ENCODE peak calls at places on chromosomes 2 and 18, in four cellular contexts. C is IMR-90, Y is mesendoderm, A is H1. Q is an unnamed sample.
A peak's percentile ranks its signal among the peaks of the same experiment; 100 is the strongest.

GRCh38 chr2:164542584-164543021 is 78.7 kb downstream of the GRB14 start:
- DNase-seq in C (peak; percentile 15), Y (no peak), A (no peak), Q (no peak)

GRCh38 chr18:52160652-52161051 is 179.3 kb upstream of the DCC start:
- DNase-seq in Y (peak; percentile 97), A (peak; percentile 15), C (no peak), Q (peak; percentile 69)

GRCh38 chr2:41912766-41913165 is 135.1 kb upstream of the PKDCC start:
- DNase-seq in Y (no peak), C (no peak), A (no peak), Q (no peak)

GRCh38 chr2:6452702-6453481 is 412.8 kb downstream of the CMPK2 start:
- DNase-seq in C (peak; percentile 12), A (peak; percentile 5), Y (peak; percentile 81), Q (peak; percentile 49)

GRCh38 chr18:48723837-48724236 is 185.0 kb downstream of the CTIF start:
- DNase-seq in Y (no peak), A (no peak), C (no peak), Q (no peak)

GRCh38 chr2:89848763-89849162 is 1157.3 kb downstream of the RPIA start:
- DNase-seq in A (no peak), Y (no peak), C (no peak), Q (no peak)

GRCh38 chr2:184927040-184927439 is 328.7 kb downstream of the ZNF804A start:
- DNase-seq in C (no peak), A (no peak), Y (no peak), Q (no peak)

GRCh38 chr2:190344275-190344827 is 962 bp downstream of the INPP1 start:
- DNase-seq in A (no peak), Y (peak; percentile 78), C (no peak), Q (no peak)

GRCh38 chr2:62461707-62462106 is 44.3 kb downstream of the TMEM17 start:
- DNase-seq in Y (no peak), A (no peak), C (peak; percentile 70), Q (no peak)

GRCh38 chr2:23380562-23381065 is 4.4 kb upstream of the KLHL29 start:
- DNase-seq in A (no peak), C (peak; percentile 17), Y (peak; percentile 42), Q (no peak)

GRCh38 chr2:69964353-69964831 is 3.0 kb upstream of the ASPRV1 start:
- DNase-seq in Y (no peak), C (no peak), A (no peak), Q (no peak)

GRCh38 chr2:62287895-62288589 is 92.1 kb downstream of the B3GNT2 start:
- DNase-seq in Y (no peak), A (no peak), C (no peak), Q (no peak)

GRCh38 chr18:58669731-58670379 is 1.4 kb upstream of the MALT1 start:
- DNase-seq in Y (no peak), C (peak; percentile 68), A (no peak), Q (no peak)

GRCh38 chr2:38065502-38066135 is 10.3 kb downstream of the CYP1B1 start:
- DNase-seq in C (no peak), A (no peak), Y (no peak), Q (no peak)

GRCh38 chr2:118845005-118845842 is 2.2 kb downstream of the EN1 start:
- DNase-seq in Y (peak; percentile 45), A (no peak), C (no peak), Q (peak; percentile 42)

GRCh38 chr2:172048195-172048995 is 36.9 kb upstream of the DLX1 start:
- DNase-seq in Y (no peak), A (no peak), C (no peak), Q (no peak)

GRCh38 chr2:231222318-231223000 is 24.0 kb downstream of the ARMC9 start:
- DNase-seq in A (no peak), Y (no peak), C (peak; percentile 88), Q (no peak)

GRCh38 chr2:41967426-41968181 is 80.2 kb upstream of the PKDCC start:
- DNase-seq in Y (no peak), A (no peak), C (no peak), Q (no peak)

GRCh38 chr18:12021077-12021476 is 39.8 kb downstream of the IMPA2 start:
- DNase-seq in A (no peak), C (no peak), Y (no peak), Q (no peak)

GRCh38 chr2:215746507-215747243 is 266.7 kb downstream of the MREG start:
- DNase-seq in C (no peak), A (no peak), Y (no peak), Q (no peak)

GRCh38 chr2:26674002-26674751 is 18.3 kb upstream of the KCNK3 start:
- DNase-seq in C (no peak), A (no peak), Y (no peak), Q (no peak)

GRCh38 chr2:70947556-70948184 is 12.0 kb downstream of the ATP6V1B1 start:
- DNase-seq in Y (peak; percentile 63), C (peak; percentile 75), A (no peak), Q (peak; percentile 45)

GRCh38 chr2:149329470-149330126 is 789 bp upstream of the LYPD6 start:
- DNase-seq in Y (peak; percentile 92), C (peak; percentile 7), A (no peak), Q (peak; percentile 82)
- H3K56ac ChIP-seq in Y (peak overlapping the region; percentile 87), C (no peak overlapping the region), A (peak overlapping the region; percentile 24), Q (no peak overlapping the region)

GRCh38 chr2:10658041-10658913 is 31.5 kb downstream of the NOL10 start:
- DNase-seq in Y (no peak), C (peak; percentile 82), A (no peak), Q (no peak)
- H3K56ac ChIP-seq in Y (no peak overlapping the region), C (no peak overlapping the region), A (no peak overlapping the region), Q (no peak overlapping the region)

DNA sequence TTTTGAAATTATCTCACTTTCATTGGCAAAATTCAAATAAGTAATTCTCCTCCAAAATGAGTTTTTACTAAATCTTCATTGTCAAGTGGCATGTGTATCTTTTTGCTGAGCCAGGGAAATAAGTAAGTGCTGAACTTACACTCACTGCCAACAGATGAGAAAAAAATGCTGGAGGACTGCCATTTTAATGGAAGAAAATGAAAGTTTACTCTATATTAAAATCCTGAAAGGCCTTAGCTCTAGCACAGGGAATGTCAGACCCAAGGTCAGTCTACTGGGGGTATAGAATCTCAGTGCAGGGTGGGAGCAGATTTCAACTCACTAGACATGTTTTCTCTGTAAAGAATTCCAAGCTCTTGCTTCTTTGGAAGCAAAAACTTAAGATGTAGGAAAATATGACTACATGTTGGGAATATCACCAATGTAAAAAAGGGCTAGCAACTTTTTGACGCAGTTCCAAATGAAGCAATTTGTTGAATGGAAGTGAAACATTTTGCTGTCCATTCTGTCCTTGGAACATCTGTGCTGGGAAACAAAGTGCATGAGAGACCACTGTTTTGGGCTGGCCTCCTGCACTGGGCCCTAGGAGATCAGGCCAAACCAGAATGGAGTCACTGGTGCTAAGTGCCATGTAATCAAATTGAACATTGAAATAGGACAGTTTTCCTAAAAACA is 126.9 kb downstream of the ST6GAL2 start:
- DNase-seq in C (no peak), Y (no peak), A (no peak), Q (no peak)
- H3K56ac ChIP-seq in C (no peak overlapping the region), Y (no peak overlapping the region), A (no peak overlapping the region), Q (no peak overlapping the region)

GRCh38 chr2:150355440-150355839 is 132.0 kb downstream of the RND3 start:
- DNase-seq in Y (peak; percentile 88), A (no peak), C (no peak), Q (no peak)
- H3K56ac ChIP-seq in Y (no peak overlapping the region), A (no peak overlapping the region), C (no peak overlapping the region), Q (no peak overlapping the region)

GRCh38 chr2:157611110-157611509 is 17.6 kb downstream of the ACVR1C start:
- DNase-seq in C (no peak), A (no peak), Y (no peak), Q (no peak)

GRCh38 chr2:157606534-157606933 is 22.1 kb downstream of the ACVR1C start:
- DNase-seq in Y (no peak), A (no peak), C (no peak), Q (no peak)

GRCh38 chr2:157611726-157612125 is 16.9 kb downstream of the ACVR1C start:
- DNase-seq in C (no peak), A (no peak), Y (no peak), Q (no peak)
- H3K56ac ChIP-seq in C (no peak overlapping the region), A (no peak overlapping the region), Y (no peak overlapping the region), Q (no peak overlapping the region)

DNA sequence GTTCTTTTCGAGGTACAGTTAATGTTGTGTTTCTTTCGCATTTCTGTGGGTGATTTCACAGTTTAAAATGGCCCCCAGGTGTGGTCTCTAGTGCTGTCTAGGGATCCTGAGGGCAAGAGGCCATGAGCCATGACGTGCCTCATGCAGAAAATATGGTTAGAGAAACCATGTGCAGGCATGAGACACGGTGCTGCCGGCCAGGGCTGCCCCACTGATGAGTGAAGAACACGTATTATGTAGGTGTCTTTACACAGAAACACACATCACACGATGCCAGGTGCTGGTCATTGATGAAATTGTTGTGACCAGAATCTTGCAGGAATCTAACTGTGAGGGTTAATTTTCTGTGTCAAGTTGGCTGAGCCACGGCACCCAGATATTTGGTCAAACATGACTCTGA is 462.9 kb upstream of the MYT1L start:
- DNase-seq in A (no peak), Y (no peak), C (no peak), Q (no peak)
- H3K56ac ChIP-seq in A (no peak overlapping the region), Y (no peak overlapping the region), C (no peak overlapping the region), Q (no peak overlapping the region)